ENCODE peak calls at places on chromosomes 16 and 17, in four cellular contexts. U is K562, P is GM12878, C is H1. J is an unnamed sample.

GRCh38 chr16:22898874-22899348 is 84.9 kb downstream of the HS3ST2 start:
- DNase-seq in P (peak), C (peak), U (peak), J (peak)

GRCh38 chr17:20116683-20117309 is 107.6 kb downstream of the SPECC1 start:
- DNase-seq in P (no peak), U (peak), C (no peak), J (peak)

GRCh38 chr17:73018599-73018998 is 73.9 kb downstream of the SLC39A11 start:
- DNase-seq in P (no peak), C (no peak), U (no peak), J (no peak)

GRCh38 chr17:2602597-2603017 is 9.2 kb downstream of the PAFAH1B1 start:
- DNase-seq in P (no peak), C (no peak), U (no peak), J (no peak)

GRCh38 chr16:89602273-89602951 is 11.0 kb upstream of the DPEP1 start:
- DNase-seq in P (no peak), U (peak), C (no peak), J (peak)

GRCh38 chr17:67610061-67610460 is 107.7 kb upstream of the NOL11 start:
- DNase-seq in U (no peak), P (no peak), C (no peak), J (no peak)

GRCh38 chr17:78541488-78542237 is 35.5 kb downstream of the DNAH17 start:
- DNase-seq in C (no peak), U (peak), P (no peak), J (no peak)

GRCh38 chr17:5047446-5047845 is 12.2 kb upstream of the SLC52A1 start:
- DNase-seq in C (no peak), U (no peak), P (no peak), J (no peak)

GRCh38 chr16:49755291-49755611 is 100.7 kb downstream of the ZNF423 start:
- DNase-seq in P (no peak), U (peak), C (no peak), J (peak)

GRCh38 chr16:81445143-81445922 is 725 bp downstream of the CMIP start:
- DNase-seq in U (peak), C (no peak), P (no peak), J (peak)

GRCh38 chr17:21239680-21240374 is 13.4 kb downstream of the NATD1 start:
- DNase-seq in C (no peak), P (no peak), U (peak), J (peak)

GRCh38 chr17:55086635-55087058 is 118.1 kb downstream of the STXBP4 start:
- DNase-seq in P (no peak), U (peak), C (no peak), J (no peak)

GRCh38 chr17:74919440-74920305 is 3.4 kb downstream of the USH1G start:
- DNase-seq in C (peak), U (peak), P (no peak), J (no peak)

GRCh38 chr17:78905111-78905510 is 2.1 kb upstream of the CEP295NL start:
- DNase-seq in C (no peak), U (no peak), P (no peak), J (no peak)

GRCh38 chr17:6627019-6627418 is 13.5 kb downstream of the KIAA0753 start:
- DNase-seq in U (no peak), C (no peak), P (no peak), J (no peak)

GRCh38 chr17:2058521-2059124 is 3.7 kb downstream of the HIC1 start:
- DNase-seq in P (no peak), U (no peak), C (no peak), J (no peak)

GRCh38 chr17:31467502-31468256 is 76.2 kb downstream of the RAB11FIP4 start:
- DNase-seq in C (no peak), U (no peak), P (no peak), J (peak)

GRCh38 chr17:79033741-79034501 is 10.0 kb downstream of the C1QTNF1 start:
- DNase-seq in U (no peak), P (no peak), C (no peak), J (peak)

GRCh38 chr16:69662901-69663300 is 63.5 kb downstream of the NQO1 start:
- DNase-seq in C (no peak), U (no peak), P (no peak), J (no peak)

GRCh38 chr17:74212262-74212912 is 984 bp upstream of the TTYH2 start:
- DNase-seq in C (no peak), U (peak), P (no peak), J (no peak)

GRCh38 chr17:2337152-2337810 is at the start of gene SGSM2:
- DNase-seq in C (no peak), U (peak), P (no peak), J (peak)

GRCh38 chr17:15343749-15344148 is 2.4 kb upstream of the TEKT3 start:
- DNase-seq in U (no peak), C (no peak), P (no peak), J (no peak)

GRCh38 chr17:20966869-20967268 is 75.9 kb downstream of the USP22 start:
- DNase-seq in P (no peak), U (no peak), C (no peak), J (no peak)

GRCh38 chr17:50261051-50261915 is 13.0 kb upstream of the TMEM92 start:
- DNase-seq in C (no peak), U (peak), P (no peak), J (peak)

GRCh38 chr16:69927056-69927757 is 23.9 kb upstream of the CLEC18A start:
- DNase-seq in P (no peak), U (no peak), C (no peak), J (no peak)

GRCh38 chr17:49244839-49245238 is 14.3 kb upstream of the PHOSPHO1 start:
- DNase-seq in C (no peak), U (no peak), P (no peak), J (no peak)

GRCh38 chr16:14314116-14314515 is 243.0 kb downstream of the MRTFB start:
- DNase-seq in P (no peak), C (no peak), U (no peak), J (no peak)

GRCh38 chr17:31391496-31391949 is at the start of gene RAB11FIP4:
- DNase-seq in U (peak), C (no peak), P (no peak), J (peak)

GRCh38 chr17:40922239-40922638 is 15.2 kb downstream of the KRT23 start:
- DNase-seq in C (no peak), U (no peak), P (no peak), J (no peak)

DNA sequence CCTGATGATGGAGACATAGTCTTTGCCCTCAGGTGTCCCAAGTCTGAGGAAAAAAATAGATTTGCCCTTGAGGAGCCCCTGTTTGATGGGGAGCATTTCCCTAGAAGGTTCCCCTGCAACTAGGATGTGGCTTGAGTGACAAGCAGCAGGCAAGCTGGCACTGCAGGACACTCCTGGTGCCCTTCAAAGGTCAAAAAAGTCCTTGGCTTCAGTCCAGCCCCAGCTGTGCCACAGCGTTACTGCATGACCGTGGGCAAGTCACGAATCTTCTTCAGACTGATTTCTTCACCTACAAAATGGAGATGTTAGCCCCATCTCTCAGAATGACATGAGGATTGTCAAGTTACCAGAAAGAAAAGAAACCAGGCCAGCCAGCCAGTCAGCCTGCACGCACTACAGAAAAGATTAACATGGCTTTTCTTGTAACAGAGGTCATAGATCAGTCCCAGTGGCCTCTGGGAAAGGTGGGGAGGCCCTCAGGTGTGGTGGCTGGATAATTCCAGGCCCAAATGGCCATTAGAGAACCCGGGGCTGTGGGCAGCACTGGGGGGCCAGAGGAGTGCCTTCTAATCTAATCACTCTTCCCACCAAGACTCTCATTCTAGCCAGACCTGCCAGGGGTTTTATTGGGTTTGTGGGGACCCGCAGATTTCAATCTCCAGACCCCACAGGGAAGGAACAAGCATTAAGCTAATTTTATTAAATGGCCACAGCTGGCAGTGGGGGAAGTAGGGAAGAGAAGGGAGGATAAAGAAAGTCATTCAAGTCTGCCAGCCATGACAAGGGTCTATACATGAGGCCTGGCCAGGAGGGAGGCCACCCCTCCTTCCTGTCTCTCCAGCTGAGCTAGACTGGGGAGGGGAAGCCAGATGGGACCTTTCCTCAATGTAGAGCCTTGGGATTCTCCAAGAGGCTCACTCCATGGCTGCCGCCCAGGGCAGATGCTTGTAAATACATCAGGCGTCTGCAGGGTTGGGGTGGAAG is 9.7 kb upstream of the KIF18B start:
- DNase-seq in P (no peak), U (no peak), C (no peak), J (peak)
- TF ChIP-seq NRF1 in P (no peak), U (no peak), C (no peak), J (no peak)

GRCh38 chr17:64657610-64658125 is 4.4 kb downstream of the SMURF2 start:
- DNase-seq in C (no peak), P (no peak), U (no peak), J (no peak)
- TF ChIP-seq NRF1 in C (no peak), P (no peak), U (no peak), J (no peak)

GRCh38 chr17:9925457-9925856 is 20.4 kb upstream of the RCVRN start:
- DNase-seq in U (no peak), P (no peak), C (no peak), J (no peak)

GRCh38 chr17:9929873-9930272 is 24.8 kb upstream of the RCVRN start:
- DNase-seq in C (no peak), U (no peak), P (no peak), J (no peak)

GRCh38 chr17:9924735-9925191 is 19.7 kb upstream of the RCVRN start:
- DNase-seq in U (peak), P (peak), C (no peak), J (peak)

GRCh38 chr17:9928601-9929341 is 23.7 kb upstream of the RCVRN start:
- DNase-seq in U (peak), C (peak), P (no peak), J (peak)

DNA sequence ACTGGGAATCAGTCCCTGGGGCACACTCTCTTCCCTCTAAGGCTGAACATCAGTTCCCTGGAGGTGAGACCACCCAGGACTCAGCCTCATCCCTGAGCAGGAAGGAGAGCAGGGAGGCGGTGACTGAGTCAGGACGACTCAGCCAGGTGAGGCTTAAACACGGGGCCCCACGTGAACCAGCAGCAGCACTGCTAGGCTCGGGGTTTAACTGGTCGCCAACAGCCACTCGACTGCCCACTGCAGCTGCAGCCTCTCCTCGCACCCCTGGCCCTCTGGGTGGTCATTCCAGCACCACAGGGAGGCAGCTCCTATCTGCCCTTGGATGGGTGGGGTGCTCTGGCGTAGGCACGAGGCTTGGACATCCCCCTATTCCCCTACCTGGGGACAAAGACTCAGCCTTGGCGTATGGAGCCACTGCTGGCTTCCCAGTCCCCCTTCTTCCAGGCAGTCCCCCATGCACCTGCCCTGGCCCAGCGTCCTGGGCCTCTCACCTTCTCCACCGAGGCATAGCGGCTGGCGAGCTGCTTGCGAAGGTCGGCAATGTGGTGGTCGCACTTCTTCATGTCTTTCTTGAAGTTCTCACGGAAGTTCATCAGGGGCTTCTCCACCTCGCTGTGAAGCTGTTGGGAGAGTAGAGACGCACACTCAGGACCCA is 21.2 kb upstream of the RCVRN start:
- DNase-seq in P (no peak), U (no peak), C (no peak), J (no peak)
- TF ChIP-seq NRF1 in P (no peak), U (no peak), C (no peak), J (no peak)

GRCh38 chr16:84919267-84919666 is 92.1 kb downstream of the ZDHHC7 start:
- DNase-seq in U (no peak), P (no peak), C (no peak), J (no peak)

GRCh38 chr16:84922351-84923135 is 88.8 kb downstream of the ZDHHC7 start:
- DNase-seq in U (peak), C (no peak), P (no peak), J (peak)

GRCh38 chr16:84919751-84920150 is 91.6 kb downstream of the ZDHHC7 start:
- DNase-seq in P (no peak), U (no peak), C (no peak), J (no peak)

GRCh38 chr16:84918006-84918909 is 93.1 kb downstream of the ZDHHC7 start:
- DNase-seq in C (no peak), U (no peak), P (no peak), J (no peak)

DNA sequence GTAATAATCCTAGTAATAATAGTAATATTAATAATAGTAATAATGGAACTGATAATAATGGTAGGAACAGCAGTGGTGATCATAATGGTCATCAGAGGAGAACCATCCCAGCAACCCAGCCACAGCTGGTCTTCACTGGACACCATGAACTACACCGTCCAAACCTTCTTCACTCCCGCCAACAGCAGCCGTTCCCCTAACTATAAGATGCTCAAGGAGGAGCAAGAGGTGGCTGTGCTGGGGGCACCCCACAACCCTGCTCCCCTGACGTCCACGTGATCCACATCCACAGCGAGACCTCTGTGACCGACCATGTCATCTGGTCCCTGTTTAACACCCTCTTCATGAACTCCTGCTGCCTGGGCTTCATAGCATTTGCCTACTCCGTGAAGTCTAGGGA is 91.0 kb downstream of the ZDHHC7 start:
- DNase-seq in U (no peak), P (no peak), C (no peak), J (no peak)
- TF ChIP-seq NRF1 in U (no peak), P (no peak), C (no peak), J (no peak)

J was measured in SK-N-SH.